ENCODE peak calls at places on chromosomes 4 and X, in seven cellular contexts. N, I, D, W, V, T and K are unnamed samples.

GRCh38 chrX:118698516-118699247 is 28.7 kb upstream of the IL13RA1 start:
- DNase-seq in N (no peak), I (no peak), D (no peak), W (no peak), V (no peak), T (no peak), K (peak)

GRCh38 chr4:73729534-73730165 is 10.7 kb upstream of the CXCL8 start:
- DNase-seq in N (no peak), I (peak), D (no peak), W (no peak), V (no peak), T (peak), K (peak)

GRCh38 chrX:69046996-69047490 is 118.2 kb downstream of the PJA1 start:
- DNase-seq in N (no peak), I (no peak), D (peak), W (no peak), V (no peak), T (no peak), K (no peak)

GRCh38 chr4:176302283-176303275 is 17.2 kb upstream of the SPCS3 start:
- DNase-seq in N (no peak), I (no peak), D (no peak), W (no peak), V (no peak), T (no peak), K (peak)

GRCh38 chr4:26402458-26402857 is 81.6 kb downstream of the RBPJ start:
- DNase-seq in N (no peak), I (no peak), D (no peak), W (no peak), V (no peak), T (no peak), K (no peak)

GRCh38 chrX:119067023-119067739 is 5.6 kb upstream of the CT47C1 start:
- DNase-seq in N (no peak), I (peak), D (no peak), W (peak), V (peak), T (peak), K (peak)

GRCh38 chr4:70715097-70715496 is 6.7 kb upstream of the RUFY3 start:
- DNase-seq in N (no peak), I (no peak), D (no peak), W (no peak), V (no peak), T (no peak), K (no peak)

GRCh38 chr4:189069782-189070181 is 870.9 kb upstream of the FRG1 start:
- DNase-seq in N (no peak), I (no peak), D (no peak), W (no peak), V (no peak), T (no peak), K (peak)